ENCODE peak calls at places on chromosome 13, in nine cellular contexts. L is T-helper 1 cell; Q is cardiac muscle cell; C is AG04450; Z is activated CD4-positive, alpha-beta T cell treated with anti-CD3 and anti-CD28 coated beads, Interleukin-2, amount 50 U/mL, for 1 hour; D is HEK293T; O is activated naive CD8-positive, alpha-beta T cell treated with anti-CD3 and anti-CD28 coated beads, Interleukin-2, amount 10 ng/mL, durations not matched to agents 7 days and 5 days; J is IMR-90; N is Peyer's patch. K is an unnamed sample.

GRCh38 chr13:109361562-109361961 is 424.8 kb downstream of the IRS2 start:
- DNase-seq in J (no peak), D (no peak), L (no peak), C (no peak), N (no peak), O (no peak), Q (no peak), Z (no peak), K (no peak)

GRCh38 chr13:95180513-95181245 is 120.6 kb downstream of the ABCC4 start:
- DNase-seq in Q (no peak), Z (no peak), N (no peak), J (no peak), C (no peak), L (no peak), O (no peak), D (no peak), K (no peak)

GRCh38 chr13:112056739-112057433 is 10.1 kb upstream of the SOX1 start:
- DNase-seq in J (no peak), L (no peak), N (no peak), D (peak), Q (no peak), O (no peak), Z (no peak), C (no peak), K (no peak)

GRCh38 chr13:93304134-93304533 is 77.5 kb downstream of the GPC6 start:
- DNase-seq in N (no peak), O (no peak), C (no peak), Q (no peak), D (no peak), L (no peak), J (no peak), Z (no peak), K (no peak)

GRCh38 chr13:110583178-110583865 is 21.8 kb upstream of the RAB20 start:
- DNase-seq in Z (no peak), L (no peak), C (no peak), N (no peak), Q (no peak), J (no peak), D (no peak), O (no peak), K (no peak)

GRCh38 chr13:85367887-85368286 is 431.3 kb downstream of the SLITRK6 start:
- DNase-seq in J (peak), N (no peak), L (no peak), C (no peak), Z (no peak), D (no peak), O (no peak), Q (peak), K (no peak)

GRCh38 chr13:28558126-28558525 is 63.2 kb upstream of the FLT1 start:
- DNase-seq in N (no peak), C (peak), J (peak), L (no peak), O (no peak), Q (peak), Z (no peak), D (no peak), K (no peak)

GRCh38 chr13:106919093-106919492 is 351.2 kb upstream of the ARGLU1 start:
- DNase-seq in J (no peak), N (no peak), L (no peak), Z (no peak), O (no peak), Q (no peak), D (no peak), C (no peak), K (no peak)

GRCh38 chr13:94343243-94343585 is 136.3 kb downstream of the DCT start:
- DNase-seq in D (no peak), N (no peak), L (no peak), C (no peak), Z (no peak), Q (no peak), O (no peak), J (peak), K (no peak)

GRCh38 chr13:43441464-43441863 is 345.3 kb downstream of the ENOX1 start:
- DNase-seq in C (no peak), L (no peak), J (no peak), O (no peak), Q (no peak), D (no peak), N (no peak), Z (no peak), K (no peak)

GRCh38 chr13:109586509-109587346 is 199.7 kb downstream of the IRS2 start:
- DNase-seq in C (no peak), D (no peak), N (peak), O (no peak), Z (no peak), J (no peak), Q (no peak), L (no peak), K (no peak)

GRCh38 chr13:105787518-105788085 is 747.9 kb downstream of the EFNB2 start:
- DNase-seq in Q (no peak), L (no peak), D (no peak), Z (no peak), J (no peak), C (no peak), O (no peak), N (no peak), K (no peak)

GRCh38 chr13:113997845-113998751 is 24.2 kb upstream of the C13orf46 start:
- DNase-seq in Q (peak), L (no peak), Z (no peak), N (no peak), J (peak), C (peak), D (no peak), O (peak), K (peak)

GRCh38 chr13:113815151-113816058 is 48.5 kb downstream of the GAS6 start:
- DNase-seq in L (peak), O (peak), D (no peak), Z (no peak), Q (no peak), N (no peak), J (no peak), C (no peak), K (no peak)

GRCh38 chr13:51837016-51837415 is 8.0 kb downstream of the TMEM272 start:
- DNase-seq in Z (no peak), C (no peak), Q (no peak), O (no peak), L (no peak), N (no peak), J (no peak), D (no peak), K (no peak)

GRCh38 chr13:75480691-75481175 is 1.2 kb downstream of the TBC1D4 start:
- DNase-seq in C (no peak), Q (peak), N (peak), Z (peak), J (peak), D (peak), O (peak), L (peak), K (peak)

GRCh38 chr13:27971236-27971645 is 2.1 kb upstream of the CDX2 start:
- DNase-seq in O (no peak), Q (no peak), N (peak), D (no peak), Z (no peak), C (no peak), J (no peak), L (no peak), K (no peak)

GRCh38 chr13:26663801-26664200 is 96.8 kb downstream of the GPR12 start:
- DNase-seq in J (no peak), C (no peak), Z (no peak), Q (no peak), D (no peak), N (no peak), O (no peak), L (no peak), K (no peak)

GRCh38 chr13:49926019-49926418 is 10.1 kb downstream of the SPRYD7 start:
- DNase-seq in Z (no peak), O (no peak), L (no peak), Q (no peak), J (no peak), C (no peak), D (no peak), N (no peak), K (no peak)

GRCh38 chr13:79128158-79128557 is 277.9 kb downstream of the RBM26 start:
- DNase-seq in J (peak), Z (no peak), N (no peak), O (no peak), Q (peak), L (no peak), C (no peak), D (no peak), K (no peak)